ENCODE peak calls at places on chromosomes 3 and 15, in five cellular contexts. P, O, R, M and I are unnamed samples.
A peak's percentile ranks its signal among the peaks of the same experiment; 100 is the strongest.

GRCh38 chr15:27214032-27214431 is 243.1 kb downstream of the GABRG3 start:
- DNase-seq in O (no peak), M (no peak), P (no peak), R (no peak), I (no peak)

GRCh38 chr3:195893916-195894315 is 14.4 kb downstream of the TNK2 start:
- DNase-seq in M (no peak), R (no peak), P (no peak), O (no peak), I (no peak)

GRCh38 chr3:160027541-160028195 is 39.0 kb downstream of the IL12A start:
- DNase-seq in P (peak; percentile 52), O (no peak), R (no peak), M (no peak), I (peak; percentile 78)

GRCh38 chr3:184540777-184541681 is 20.6 kb upstream of the EPHB3 start:
- DNase-seq in O (no peak), P (no peak), R (no peak), M (peak; percentile 38), I (peak; percentile 50)

GRCh38 chr3:159112724-159113123 is 310.9 kb downstream of the MFSD1 start:
- DNase-seq in P (no peak), O (no peak), M (no peak), R (no peak), I (no peak)

GRCh38 chr3:172323894-172324590 is 124.2 kb downstream of the GHSR start:
- DNase-seq in P (no peak), R (no peak), O (no peak), M (no peak), I (no peak)

GRCh38 chr3:23776352-23776891 is 29.3 kb upstream of the UBE2E1 start:
- DNase-seq in M (peak; percentile 42), O (no peak), R (no peak), P (peak; percentile 86), I (no peak)

GRCh38 chr3:176633511-176633910 is 563.8 kb downstream of the TBL1XR1 start:
- DNase-seq in O (no peak), P (no peak), M (peak; percentile 5), R (no peak), I (peak; percentile 8)

GRCh38 chr15:69715205-69715604 is 262.6 kb downstream of the RPLP1 start:
- DNase-seq in M (no peak), O (no peak), R (no peak), P (no peak), I (no peak)

GRCh38 chr15:32029862-32030781 is at the start of gene CHRNA7:
- DNase-seq in O (peak; percentile 67), M (peak; percentile 63), P (no peak), R (peak; percentile 73), I (no peak)